ENCODE peak calls at places on chromosomes 7 and 10, in five cellular contexts. One of them, this sample, is unnamed.

GRCh38 chr7:76372984-76373833 is 14.4 kb upstream of the YWHAG start:
- DNase-seq in CD8-positive, alpha-beta memory T cell: no peak
- DNase-seq in psoas muscle: no peak
- DNase-seq in fibroblast of villous mesenchyme: peak; percentile 86
- DNase-seq in IMR-90: peak; percentile 83
- DNase-seq in this sample: no peak

GRCh38 chr7:32582036-32582435 is 86.7 kb downstream of the AVL9 start:
- DNase-seq in CD8-positive, alpha-beta memory T cell: no peak
- DNase-seq in psoas muscle: no peak
- DNase-seq in fibroblast of villous mesenchyme: peak; percentile 15
- DNase-seq in IMR-90: peak; percentile 35
- DNase-seq in this sample: peak; percentile 52

GRCh38 chr7:108581655-108582491 is 12.2 kb downstream of the DNAJB9 start:
- DNase-seq in CD8-positive, alpha-beta memory T cell: no peak
- DNase-seq in psoas muscle: no peak
- DNase-seq in fibroblast of villous mesenchyme: peak; percentile 47
- DNase-seq in IMR-90: no peak
- DNase-seq in this sample: no peak

GRCh38 chr10:122664501-122664900 is 35.1 kb downstream of the C10orf120 start:
- DNase-seq in CD8-positive, alpha-beta memory T cell: no peak
- DNase-seq in psoas muscle: no peak
- DNase-seq in fibroblast of villous mesenchyme: no peak
- DNase-seq in IMR-90: no peak
- DNase-seq in this sample: no peak

GRCh38 chr10:77771450-77771849 is 133.8 kb upstream of the KCNMA1 start:
- DNase-seq in CD8-positive, alpha-beta memory T cell: no peak
- DNase-seq in psoas muscle: no peak
- DNase-seq in fibroblast of villous mesenchyme: no peak
- DNase-seq in IMR-90: no peak
- DNase-seq in this sample: no peak

GRCh38 chr7:33410266-33410665 is 280.9 kb downstream of the BBS9 start:
- DNase-seq in CD8-positive, alpha-beta memory T cell: no peak
- DNase-seq in psoas muscle: no peak
- DNase-seq in fibroblast of villous mesenchyme: no peak
- DNase-seq in IMR-90: no peak
- DNase-seq in this sample: no peak

GRCh38 chr7:6159097-6159483 is 113.3 kb downstream of the CYTH3 start:
- DNase-seq in CD8-positive, alpha-beta memory T cell: no peak
- DNase-seq in psoas muscle: no peak
- DNase-seq in fibroblast of villous mesenchyme: peak; percentile 22
- DNase-seq in IMR-90: peak; percentile 5
- DNase-seq in this sample: peak; percentile 50

GRCh38 chr10:116418394-116418793 is 9.3 kb upstream of the PNLIPRP3 start:
- DNase-seq in CD8-positive, alpha-beta memory T cell: no peak
- DNase-seq in psoas muscle: no peak
- DNase-seq in fibroblast of villous mesenchyme: no peak
- DNase-seq in IMR-90: no peak
- DNase-seq in this sample: no peak

GRCh38 chr7:97219237-97219636 is 101.7 kb downstream of the SDHAF3 start:
- DNase-seq in CD8-positive, alpha-beta memory T cell: no peak
- DNase-seq in psoas muscle: no peak
- DNase-seq in fibroblast of villous mesenchyme: no peak
- DNase-seq in IMR-90: no peak
- DNase-seq in this sample: no peak

GRCh38 chr7:80359029-80359428 is 152.8 kb downstream of the GNAT3 start:
- DNase-seq in CD8-positive, alpha-beta memory T cell: no peak
- DNase-seq in psoas muscle: no peak
- DNase-seq in fibroblast of villous mesenchyme: no peak
- DNase-seq in IMR-90: no peak
- DNase-seq in this sample: no peak

GRCh38 chr10:86083664-86084175 is 282.9 kb downstream of the GRID1 start:
- DNase-seq in CD8-positive, alpha-beta memory T cell: no peak
- DNase-seq in psoas muscle: no peak
- DNase-seq in fibroblast of villous mesenchyme: no peak
- DNase-seq in IMR-90: no peak
- DNase-seq in this sample: no peak

GRCh38 chr10:92914478-92915066 is 66.3 kb downstream of the EXOC6 start:
- DNase-seq in CD8-positive, alpha-beta memory T cell: no peak
- DNase-seq in psoas muscle: no peak
- DNase-seq in fibroblast of villous mesenchyme: peak; percentile 48
- DNase-seq in IMR-90: peak; percentile 50
- DNase-seq in this sample: peak; percentile 75

DNA sequence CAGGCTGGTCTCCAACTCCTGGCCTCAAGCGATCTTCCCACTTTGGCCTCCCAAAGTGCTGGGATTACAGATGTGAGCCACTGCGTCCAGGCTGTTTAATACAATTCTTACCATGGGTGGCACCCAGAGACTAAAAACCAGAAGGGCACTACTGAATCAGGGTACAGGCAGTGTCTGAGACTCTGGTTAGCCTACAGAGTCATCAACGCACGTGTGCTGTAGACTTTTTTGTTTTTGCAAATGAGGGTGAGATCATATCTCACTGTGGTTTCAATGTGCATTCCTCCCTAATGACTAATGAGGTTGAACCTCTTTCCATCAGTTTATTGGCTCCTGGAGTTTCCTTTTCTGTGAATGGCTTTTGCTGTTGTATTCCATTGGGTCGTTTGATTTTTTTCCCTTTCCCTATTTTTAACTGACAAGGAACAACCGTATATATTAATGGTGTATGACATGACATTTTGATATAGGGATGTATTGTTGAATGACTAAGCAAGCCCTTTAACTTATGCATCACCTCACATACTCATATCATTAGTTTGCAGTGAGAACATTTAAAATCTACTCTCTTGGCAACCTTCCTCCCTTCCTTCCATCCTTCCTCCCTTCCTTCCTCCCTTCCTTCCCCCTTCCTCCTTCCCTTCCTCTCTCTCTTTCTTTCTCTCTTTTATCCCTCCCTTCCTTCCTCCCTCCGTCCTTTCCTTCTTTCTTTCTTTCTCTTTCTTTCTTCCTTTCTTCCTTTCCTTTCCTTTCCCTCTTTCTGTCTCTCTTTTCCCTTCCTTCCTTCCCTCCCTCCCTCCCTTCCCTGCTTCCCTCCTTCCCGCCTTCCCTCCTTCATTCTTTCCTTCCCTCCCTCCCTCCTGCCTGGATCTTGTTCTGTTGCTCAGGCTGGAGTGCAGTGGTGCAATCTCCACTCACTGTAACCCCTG is 9.3 kb upstream of the TMEM270 start:
- DNase-seq in CD8-positive, alpha-beta memory T cell: no peak
- DNase-seq in psoas muscle: no peak
- DNase-seq in fibroblast of villous mesenchyme: peak; percentile 97
- DNase-seq in IMR-90: peak; percentile 99
- DNase-seq in this sample: peak; percentile 97
- H3K4me3 ChIP-seq in CD8-positive, alpha-beta memory T cell: no peak overlapping the region
- H3K4me3 ChIP-seq in psoas muscle: no peak overlapping the region
- H3K4me3 ChIP-seq in fibroblast of villous mesenchyme: no peak overlapping the region
- H3K4me3 ChIP-seq in IMR-90: no peak overlapping the region
- H3K4me3 ChIP-seq in this sample: peak overlapping the region; percentile 6

GRCh38 chr10:4943821-4944220 is 19.4 kb upstream of the AKR1C1 start:
- DNase-seq in CD8-positive, alpha-beta memory T cell: no peak
- DNase-seq in psoas muscle: no peak
- DNase-seq in fibroblast of villous mesenchyme: no peak
- DNase-seq in IMR-90: peak; percentile 1
- DNase-seq in this sample: no peak
- H3K4me3 ChIP-seq in CD8-positive, alpha-beta memory T cell: no peak overlapping the region
- H3K4me3 ChIP-seq in psoas muscle: no peak overlapping the region
- H3K4me3 ChIP-seq in fibroblast of villous mesenchyme: no peak overlapping the region
- H3K4me3 ChIP-seq in IMR-90: no peak overlapping the region
- H3K4me3 ChIP-seq in this sample: no peak overlapping the region

GRCh38 chr7:121101083-121101482 is 112.6 kb downstream of the CPED1 start:
- DNase-seq in CD8-positive, alpha-beta memory T cell: no peak
- DNase-seq in psoas muscle: no peak
- DNase-seq in fibroblast of villous mesenchyme: no peak
- DNase-seq in IMR-90: no peak
- DNase-seq in this sample: no peak

GRCh38 chr7:121103091-121103490 is 114.6 kb downstream of the CPED1 start:
- DNase-seq in CD8-positive, alpha-beta memory T cell: no peak
- DNase-seq in psoas muscle: no peak
- DNase-seq in fibroblast of villous mesenchyme: no peak
- DNase-seq in IMR-90: no peak
- DNase-seq in this sample: no peak

GRCh38 chr7:121103579-121103978 is 115.1 kb downstream of the CPED1 start:
- DNase-seq in CD8-positive, alpha-beta memory T cell: no peak
- DNase-seq in psoas muscle: no peak
- DNase-seq in fibroblast of villous mesenchyme: peak; percentile 42
- DNase-seq in IMR-90: no peak
- DNase-seq in this sample: no peak

GRCh38 chr7:121101621-121102020 is 113.1 kb downstream of the CPED1 start:
- DNase-seq in CD8-positive, alpha-beta memory T cell: no peak
- DNase-seq in psoas muscle: no peak
- DNase-seq in fibroblast of villous mesenchyme: no peak
- DNase-seq in IMR-90: no peak
- DNase-seq in this sample: no peak

DNA sequence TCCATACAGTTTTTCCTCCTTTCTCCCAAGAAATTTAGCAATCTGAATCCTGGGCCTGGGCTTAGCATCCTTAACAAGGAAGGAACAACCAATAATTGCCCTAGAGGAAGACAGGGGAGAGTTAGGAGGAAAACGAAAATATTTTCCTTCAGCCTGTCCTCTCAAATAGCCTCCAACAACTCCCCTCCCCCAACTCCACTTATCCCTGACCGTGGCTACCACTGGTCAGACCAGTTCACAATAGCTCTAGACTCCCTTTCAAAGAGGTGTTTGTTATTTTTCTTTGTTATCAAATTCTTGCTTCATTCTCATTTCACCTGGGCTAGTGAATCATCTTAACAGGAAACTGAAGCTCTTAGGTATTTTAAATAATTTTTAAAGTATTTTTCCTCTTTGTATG is 114.1 kb downstream of the CPED1 start:
- DNase-seq in CD8-positive, alpha-beta memory T cell: no peak
- DNase-seq in psoas muscle: no peak
- DNase-seq in fibroblast of villous mesenchyme: no peak
- DNase-seq in IMR-90: no peak
- DNase-seq in this sample: no peak
- H3K4me3 ChIP-seq in CD8-positive, alpha-beta memory T cell: no peak overlapping the region
- H3K4me3 ChIP-seq in psoas muscle: no peak overlapping the region
- H3K4me3 ChIP-seq in fibroblast of villous mesenchyme: no peak overlapping the region
- H3K4me3 ChIP-seq in IMR-90: no peak overlapping the region
- H3K4me3 ChIP-seq in this sample: no peak overlapping the region

GRCh38 chr7:116953372-116953726 is at the start of gene ST7:
- DNase-seq in CD8-positive, alpha-beta memory T cell: peak; percentile 80
- DNase-seq in psoas muscle: peak; percentile 86
- DNase-seq in fibroblast of villous mesenchyme: peak; percentile 71
- DNase-seq in IMR-90: peak; percentile 68
- DNase-seq in this sample: peak; percentile 87

GRCh38 chr7:116954443-116954838 is 1.1 kb downstream of the ST7 start:
- DNase-seq in CD8-positive, alpha-beta memory T cell: no peak
- DNase-seq in psoas muscle: no peak
- DNase-seq in fibroblast of villous mesenchyme: no peak
- DNase-seq in IMR-90: no peak
- DNase-seq in this sample: no peak

GRCh38 chr7:116955340-116955739 is 2.0 kb downstream of the ST7 start:
- DNase-seq in CD8-positive, alpha-beta memory T cell: no peak
- DNase-seq in psoas muscle: no peak
- DNase-seq in fibroblast of villous mesenchyme: no peak
- DNase-seq in IMR-90: no peak
- DNase-seq in this sample: no peak

GRCh38 chr7:116952640-116953371 is 495 bp upstream of the ST7 start:
- DNase-seq in CD8-positive, alpha-beta memory T cell: no peak
- DNase-seq in psoas muscle: no peak
- DNase-seq in fibroblast of villous mesenchyme: peak; percentile 61
- DNase-seq in IMR-90: peak; percentile 33
- DNase-seq in this sample: peak; percentile 33

DNA sequence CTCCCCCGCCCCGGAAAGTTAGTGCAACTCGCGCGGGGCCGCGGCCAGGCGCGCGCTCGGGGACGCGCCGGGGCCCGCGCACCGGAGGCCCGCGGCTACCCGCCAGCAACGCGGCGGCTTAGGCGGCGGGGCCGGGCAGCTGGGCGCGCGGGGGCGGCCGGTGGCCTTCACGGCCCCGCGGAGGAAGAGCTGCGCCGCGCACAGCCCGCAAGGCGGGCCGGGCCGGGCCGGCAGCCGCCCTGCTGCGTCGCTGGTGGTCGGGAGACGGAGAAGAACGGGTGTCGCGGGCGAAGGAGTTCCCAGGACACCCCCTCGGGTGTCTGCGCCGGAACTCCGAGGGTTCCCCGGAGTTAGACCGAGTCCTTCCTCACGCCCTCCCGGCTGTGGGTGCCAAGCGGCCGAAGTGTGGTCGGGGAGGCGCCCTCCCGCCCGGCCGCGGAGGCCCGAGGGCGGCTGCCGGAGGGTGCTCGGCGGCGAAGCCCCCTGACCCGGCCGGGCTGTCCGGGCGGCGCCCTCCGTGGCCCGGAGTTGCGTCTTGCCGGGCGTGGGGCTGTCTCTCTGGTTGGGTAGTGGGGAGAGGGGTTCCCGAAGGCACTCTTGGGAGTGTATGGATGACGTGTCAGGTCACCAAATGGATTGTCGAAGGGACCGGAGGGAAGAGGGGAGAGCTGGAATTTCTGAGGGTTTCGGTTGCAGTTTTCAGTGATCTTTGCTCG is 584 bp downstream of the ST7 start:
- DNase-seq in CD8-positive, alpha-beta memory T cell: peak; percentile 61
- DNase-seq in psoas muscle: peak; percentile 78
- DNase-seq in fibroblast of villous mesenchyme: peak; percentile 89
- DNase-seq in IMR-90: peak; percentile 88
- DNase-seq in this sample: peak; percentile 81
- H3K4me3 ChIP-seq in CD8-positive, alpha-beta memory T cell: peak overlapping the region; percentile 68
- H3K4me3 ChIP-seq in psoas muscle: peak overlapping the region; percentile 95
- H3K4me3 ChIP-seq in fibroblast of villous mesenchyme: peak overlapping the region; percentile 86
- H3K4me3 ChIP-seq in IMR-90: peak overlapping the region; percentile 67
- H3K4me3 ChIP-seq in this sample: peak overlapping the region; percentile 87

GRCh38 chr10:25768167-25768566 is 165.9 kb upstream of the MYO3A start:
- DNase-seq in CD8-positive, alpha-beta memory T cell: no peak
- DNase-seq in psoas muscle: no peak
- DNase-seq in fibroblast of villous mesenchyme: no peak
- DNase-seq in IMR-90: no peak
- DNase-seq in this sample: no peak

GRCh38 chr10:25766213-25766612 is 167.8 kb upstream of the MYO3A start:
- DNase-seq in CD8-positive, alpha-beta memory T cell: no peak
- DNase-seq in psoas muscle: no peak
- DNase-seq in fibroblast of villous mesenchyme: no peak
- DNase-seq in IMR-90: no peak
- DNase-seq in this sample: no peak

GRCh38 chr10:25761937-25762336 is 172.1 kb upstream of the MYO3A start:
- DNase-seq in CD8-positive, alpha-beta memory T cell: no peak
- DNase-seq in psoas muscle: no peak
- DNase-seq in fibroblast of villous mesenchyme: no peak
- DNase-seq in IMR-90: no peak
- DNase-seq in this sample: no peak

DNA sequence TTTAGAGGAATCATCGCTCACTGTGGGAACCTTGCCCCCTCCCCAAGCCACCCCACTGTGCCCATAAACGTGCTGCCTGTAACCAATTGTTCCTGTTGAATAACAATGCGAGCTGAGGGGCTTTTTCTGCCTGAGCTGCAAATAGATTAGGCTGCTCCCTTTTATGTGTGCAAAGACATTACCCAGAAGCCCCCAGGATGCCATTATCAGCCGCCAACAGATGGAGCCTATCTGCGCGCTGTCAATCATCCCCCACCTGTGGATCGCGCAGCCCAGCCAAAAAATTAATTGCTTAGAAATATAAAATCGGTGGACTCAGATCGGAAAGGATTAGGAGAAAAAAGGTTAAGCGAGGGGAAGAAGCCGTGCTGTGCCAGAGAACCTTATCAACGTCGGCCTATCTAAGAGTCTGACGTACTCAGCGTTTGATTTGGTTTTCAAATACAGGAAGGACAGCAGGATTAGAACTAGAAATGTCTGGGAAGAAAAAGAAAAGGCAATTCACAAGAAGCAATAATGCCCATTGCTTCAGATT is 167.3 kb upstream of the MYO3A start:
- DNase-seq in CD8-positive, alpha-beta memory T cell: no peak
- DNase-seq in psoas muscle: no peak
- DNase-seq in fibroblast of villous mesenchyme: no peak
- DNase-seq in IMR-90: no peak
- DNase-seq in this sample: no peak
- H3K4me3 ChIP-seq in CD8-positive, alpha-beta memory T cell: no peak overlapping the region
- H3K4me3 ChIP-seq in psoas muscle: no peak overlapping the region
- H3K4me3 ChIP-seq in fibroblast of villous mesenchyme: no peak overlapping the region
- H3K4me3 ChIP-seq in IMR-90: no peak overlapping the region
- H3K4me3 ChIP-seq in this sample: no peak overlapping the region